ENCODE peak calls at places on chromosomes 6 and 20, in four cellular contexts. X is K562, B is H1, C is GM12878. M is an unnamed sample.
A peak's percentile ranks its signal among the peaks of the same experiment; 100 is the strongest.

GRCh38 chr6:34592208-34592952 is 36.3 kb upstream of the SPDEF start:
- DNase-seq in X (no peak), B (no peak), C (no peak), M (no peak)

GRCh38 chr6:4320860-4321259 is 185.5 kb upstream of the ECI2 start:
- DNase-seq in X (no peak), B (no peak), C (no peak), M (no peak)

GRCh38 chr6:125950293-125950692 is 6.3 kb upstream of the HINT3 start:
- DNase-seq in X (peak; percentile 43), B (no peak), C (no peak), M (no peak)

GRCh38 chr20:36202891-36203338 is 33.4 kb upstream of the AAR2 start:
- DNase-seq in X (peak; percentile 89), B (peak; percentile 97), C (no peak), M (peak; percentile 74)

GRCh38 chr6:2072450-2072849 is 173.0 kb downstream of the GMDS start:
- DNase-seq in X (no peak), B (no peak), C (no peak), M (no peak)

GRCh38 chr6:169409742-169410312 is 156.2 kb upstream of the THBS2 start:
- DNase-seq in X (no peak), B (no peak), C (no peak), M (no peak)

GRCh38 chr20:43938932-43939761 is 24.5 kb downstream of the TOX2 start:
- DNase-seq in X (no peak), B (no peak), C (no peak), M (no peak)

GRCh38 chr6:169253341-169253740 is 305 bp downstream of the THBS2 start:
- DNase-seq in X (no peak), B (no peak), C (no peak), M (no peak)

GRCh38 chr20:48703107-48703506 is 124.7 kb downstream of the PREX1 start:
- DNase-seq in X (no peak), B (no peak), C (no peak), M (no peak)

GRCh38 chr20:41654884-41655283 is 36.7 kb upstream of the CHD6 start:
- DNase-seq in X (no peak), B (no peak), C (no peak), M (no peak)

DNA sequence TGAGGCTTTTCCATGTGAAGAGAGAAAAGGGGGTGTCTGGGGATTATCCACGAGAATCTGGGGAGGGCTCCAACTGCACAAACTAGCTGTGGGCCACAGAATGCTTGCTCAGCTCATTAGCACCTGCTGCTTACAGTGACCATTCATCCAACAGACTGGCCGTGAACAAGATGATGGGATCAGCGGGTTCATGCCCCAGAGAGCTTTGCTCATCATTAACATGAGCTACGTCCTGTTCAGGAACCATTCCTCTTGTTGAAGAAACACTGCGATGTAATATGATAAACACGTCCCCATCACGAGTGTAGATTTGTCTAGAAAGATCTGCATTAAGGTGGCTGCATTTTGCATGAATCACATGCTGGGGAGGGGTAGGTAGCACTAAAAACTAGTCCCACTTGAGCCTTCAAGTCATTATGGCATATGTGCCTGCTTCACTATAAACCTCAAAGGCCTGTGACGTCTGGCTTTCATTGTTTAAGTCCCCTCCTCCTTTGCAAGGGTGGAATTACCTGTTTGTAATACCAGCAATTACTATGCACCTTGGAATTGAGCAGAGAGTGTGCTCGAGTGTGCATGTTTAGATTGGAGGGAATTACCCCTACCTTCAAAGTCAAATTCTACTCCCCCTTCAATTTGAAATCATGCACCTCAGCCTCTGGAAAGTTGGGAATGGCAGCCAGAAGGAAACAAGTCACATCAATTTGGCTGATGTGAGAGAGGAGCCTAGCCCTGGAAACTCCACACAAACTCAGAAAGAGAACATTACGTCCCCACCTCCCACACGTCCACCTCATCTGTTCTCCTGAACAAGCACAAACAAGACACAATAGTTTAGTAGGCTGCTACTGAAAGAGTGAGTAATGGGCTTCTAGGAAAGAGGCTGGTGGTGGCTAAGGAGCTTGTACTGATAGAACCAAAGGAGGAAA is 3.7 kb downstream of the PLAGL2 start:
- DNase-seq in X (no peak), B (no peak), C (no peak), M (no peak)
- TF ChIP-seq POLR2AphosphoS5 in X (no peak), B (no peak), C (no peak), M (no peak)

DNA sequence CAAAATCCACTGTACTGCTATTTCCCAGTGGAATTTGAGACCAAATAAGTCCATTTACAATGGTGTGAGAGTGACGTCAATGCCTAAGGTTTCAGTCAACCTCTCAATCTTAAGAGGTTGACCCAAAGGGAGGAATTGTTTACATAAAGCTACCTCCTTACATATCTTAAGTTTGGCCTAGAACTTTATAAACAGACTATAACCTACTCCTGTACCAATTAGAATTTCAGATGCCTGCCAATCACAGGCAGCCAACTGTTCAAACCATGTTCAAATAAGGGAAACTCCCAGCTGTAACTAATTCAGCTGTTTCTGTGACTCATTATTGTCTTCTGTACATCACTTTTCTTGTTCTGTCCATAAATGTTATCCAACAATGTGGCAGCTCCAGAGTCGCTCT is 14.5 kb downstream of the LGSN start:
- DNase-seq in X (no peak), B (no peak), C (no peak), M (no peak)
- TF ChIP-seq TAF1 in X (no peak), B (no peak), C (no peak), M (no peak)

GRCh38 chr6:57316581-57317059 is 810 bp upstream of the PRIM2 start:
- DNase-seq in X (peak; percentile 74), B (peak; percentile 81), C (peak; percentile 83), M (peak; percentile 52)
- TF ChIP-seq POLR2A in X (no peak), B (no peak), C (peak; percentile 59), M (peak; percentile 28)

GRCh38 chr20:25249198-25249931 is 1.5 kb downstream of the PYGB start:
- DNase-seq in X (no peak), B (no peak), C (no peak), M (no peak)
- TF ChIP-seq POLR2AphosphoS5 in X (no peak), B (no peak), C (no peak), M (no peak)

DNA sequence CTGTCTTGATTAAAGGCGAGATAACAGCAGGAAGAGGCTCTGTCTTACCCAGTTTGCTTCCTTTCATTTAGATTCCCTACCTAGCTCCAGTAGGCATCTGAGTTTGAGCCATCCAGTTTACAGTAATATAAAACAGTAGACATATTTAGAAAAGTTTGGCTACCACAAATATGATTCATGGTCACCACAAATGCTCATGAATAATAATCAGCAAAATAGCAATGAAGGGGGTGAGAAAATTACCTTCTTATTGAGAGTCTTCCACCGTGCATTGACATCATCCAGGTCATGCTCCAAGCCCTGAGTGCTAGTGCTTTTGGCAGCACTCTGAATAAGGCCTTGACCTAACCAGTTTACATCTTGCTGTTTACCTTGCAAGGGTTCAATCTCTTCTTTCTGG is 106.2 kb downstream of the DST start:
- DNase-seq in X (no peak), B (no peak), C (no peak), M (no peak)
- TF ChIP-seq TAF1 in X (no peak), B (no peak), C (no peak), M (no peak)

DNA sequence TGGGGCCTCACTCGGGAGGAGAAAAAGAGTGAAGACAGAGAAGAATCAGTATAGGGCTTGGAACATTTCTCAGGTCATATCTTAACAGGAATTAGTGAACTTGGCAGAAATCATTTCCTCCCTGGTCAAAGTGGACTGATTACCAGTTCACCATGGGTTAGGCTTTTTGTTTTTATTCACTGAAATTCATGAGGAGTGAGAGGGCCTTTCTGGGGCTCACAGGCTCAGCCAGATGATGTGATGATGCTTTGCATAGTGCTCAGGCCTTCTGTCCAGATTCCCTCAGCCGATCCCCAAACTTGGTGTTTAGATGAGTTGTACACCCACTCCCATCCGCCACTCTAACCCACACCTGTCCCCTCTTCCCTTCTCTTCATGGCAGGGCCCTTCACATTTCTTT is 32.5 kb downstream of the SRSF3 start:
- DNase-seq in X (no peak), B (no peak), C (no peak), M (no peak)
- TF ChIP-seq POLR2A in X (no peak), B (no peak), C (no peak), M (no peak)

GRCh38 chr6:49955847-49956246 is 8.1 kb downstream of the DEFB114 start:
- DNase-seq in X (no peak), B (no peak), C (no peak), M (no peak)

GRCh38 chr6:49964064-49964463 is at the start of gene DEFB114:
- DNase-seq in X (no peak), B (no peak), C (no peak), M (no peak)

DNA sequence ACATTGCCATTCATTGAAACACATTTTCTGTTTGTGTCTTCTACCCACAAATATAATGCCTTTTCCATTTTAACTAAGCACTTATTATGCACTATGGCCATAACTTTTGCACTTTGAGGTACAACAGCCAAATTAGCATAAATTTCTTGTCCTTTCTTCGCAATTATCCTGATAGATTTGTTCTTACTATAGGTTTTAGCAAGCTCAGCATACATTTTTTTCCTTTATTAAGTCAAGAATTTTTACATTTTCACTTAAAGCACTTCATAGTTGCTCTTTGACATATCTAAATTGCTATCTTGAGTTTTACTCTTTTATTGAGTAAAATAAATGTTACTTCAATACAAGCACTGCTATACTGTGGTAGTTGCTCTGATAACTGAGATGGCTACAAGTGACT is 5.8 kb downstream of the DEFB114 start:
- DNase-seq in X (no peak), B (no peak), C (no peak), M (no peak)
- TF ChIP-seq POLR2AphosphoS5 in X (no peak), B (no peak), C (no peak), M (no peak)

GRCh38 chr20:16312998-16313397 is 260.2 kb downstream of the KIF16B start:
- DNase-seq in X (no peak), B (no peak), C (no peak), M (no peak)

GRCh38 chr20:16313917-16314316 is 259.3 kb downstream of the KIF16B start:
- DNase-seq in X (no peak), B (no peak), C (no peak), M (no peak)

GRCh38 chr20:16317445-16318362 is 255.5 kb downstream of the KIF16B start:
- DNase-seq in X (no peak), B (no peak), C (peak; percentile 63), M (no peak)

GRCh38 chr20:16314320-16314719 is 258.9 kb downstream of the KIF16B start:
- DNase-seq in X (no peak), B (no peak), C (peak; percentile 69), M (no peak)

DNA sequence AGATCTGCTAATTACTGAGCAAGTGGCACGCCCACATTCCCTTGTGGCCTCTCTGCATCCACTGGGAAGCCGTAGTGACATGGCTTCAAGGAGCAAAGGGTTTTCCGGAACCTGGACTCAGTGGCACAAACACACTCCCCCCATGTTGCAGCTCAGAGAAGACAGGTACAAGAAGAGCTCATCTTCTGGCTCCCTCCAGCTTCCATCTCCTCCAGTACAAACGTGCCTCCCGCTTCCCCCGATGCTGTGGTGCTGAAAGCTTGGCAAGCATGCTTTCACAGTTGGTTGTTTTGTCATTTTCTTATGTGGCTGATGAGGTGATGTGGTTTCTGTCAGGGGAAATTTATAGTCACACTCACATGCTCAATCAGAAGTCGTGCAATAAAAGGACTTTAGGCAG is 258.5 kb downstream of the KIF16B start:
- DNase-seq in X (no peak), B (no peak), C (peak; percentile 37), M (no peak)
- TF ChIP-seq TAF1 in X (no peak), B (no peak), C (no peak), M (no peak)

M was measured in GM12892.